ENCODE peak calls at places on chromosomes 2 and 18, in four cellular contexts. One of them, this sample, is unnamed.

GRCh38 chr2:208375452-208376068 is 31.0 kb upstream of the PTH2R start:
- DNase-seq in germinal center: no peak
- DNase-seq in GF-D8: no peak
- DNase-seq in cerebellum: no peak
- DNase-seq in this sample: no peak

GRCh38 chr2:161965994-161966393 is 108.0 kb downstream of the DPP4 start:
- DNase-seq in germinal center: no peak
- DNase-seq in GF-D8: peak
- DNase-seq in cerebellum: no peak
- DNase-seq in this sample: no peak

GRCh38 chr2:38692636-38693318 is 26.9 kb downstream of the GALM start:
- DNase-seq in germinal center: no peak
- DNase-seq in GF-D8: no peak
- DNase-seq in cerebellum: peak
- DNase-seq in this sample: peak

GRCh38 chr2:9548506-9548905 is 7.1 kb downstream of the ADAM17 start:
- DNase-seq in germinal center: peak
- DNase-seq in GF-D8: no peak
- DNase-seq in cerebellum: no peak
- DNase-seq in this sample: no peak

GRCh38 chr2:127055786-127056076 is 51.2 kb downstream of the BIN1 start:
- DNase-seq in germinal center: no peak
- DNase-seq in GF-D8: no peak
- DNase-seq in cerebellum: no peak
- DNase-seq in this sample: no peak

GRCh38 chr2:232434563-232435374 is 21.2 kb upstream of the ALPI start:
- DNase-seq in germinal center: no peak
- DNase-seq in GF-D8: no peak
- DNase-seq in cerebellum: no peak
- DNase-seq in this sample: no peak

GRCh38 chr2:120589782-120590608 is 145.7 kb upstream of the GLI2 start:
- DNase-seq in germinal center: no peak
- DNase-seq in GF-D8: no peak
- DNase-seq in cerebellum: no peak
- DNase-seq in this sample: no peak

GRCh38 chr2:129901754-129902415 is 77.6 kb upstream of the RAB6C start:
- DNase-seq in germinal center: no peak
- DNase-seq in GF-D8: no peak
- DNase-seq in cerebellum: no peak
- DNase-seq in this sample: no peak

GRCh38 chr2:199409705-199410104 is 48.0 kb downstream of the SATB2 start:
- DNase-seq in germinal center: no peak
- DNase-seq in GF-D8: no peak
- DNase-seq in cerebellum: no peak
- DNase-seq in this sample: no peak

GRCh38 chr2:73920577-73921545 is 5.8 kb upstream of the DGUOK start:
- DNase-seq in germinal center: peak
- DNase-seq in GF-D8: no peak
- DNase-seq in cerebellum: no peak
- DNase-seq in this sample: no peak

GRCh38 chr2:241271641-241272297 is 43.7 kb downstream of the HDLBP start:
- DNase-seq in germinal center: peak
- DNase-seq in GF-D8: peak
- DNase-seq in cerebellum: peak
- DNase-seq in this sample: peak

GRCh38 chr2:71923887-71924533 is 223.7 kb downstream of the CYP26B1 start:
- DNase-seq in germinal center: peak
- DNase-seq in GF-D8: peak
- DNase-seq in cerebellum: peak
- DNase-seq in this sample: peak

GRCh38 chr18:11751305-11752115 is 62.4 kb downstream of the GNAL start:
- DNase-seq in germinal center: no peak
- DNase-seq in GF-D8: no peak
- DNase-seq in cerebellum: no peak
- DNase-seq in this sample: no peak

GRCh38 chr2:221929259-221929658 is 357.2 kb upstream of the EPHA4 start:
- DNase-seq in germinal center: no peak
- DNase-seq in GF-D8: no peak
- DNase-seq in cerebellum: no peak
- DNase-seq in this sample: no peak

GRCh38 chr2:149473538-149473937 is 114.0 kb downstream of the MMADHC start:
- DNase-seq in germinal center: no peak
- DNase-seq in GF-D8: no peak
- DNase-seq in cerebellum: no peak
- DNase-seq in this sample: no peak

GRCh38 chr18:23881778-23882177 is 132.8 kb upstream of the TTC39C start:
- DNase-seq in germinal center: no peak
- DNase-seq in GF-D8: no peak
- DNase-seq in cerebellum: peak
- DNase-seq in this sample: no peak

GRCh38 chr2:58731488-58731869 is 490.4 kb upstream of the FANCL start:
- DNase-seq in germinal center: no peak
- DNase-seq in GF-D8: peak
- DNase-seq in cerebellum: no peak
- DNase-seq in this sample: no peak

GRCh38 chr2:51424418-51424817 is 392.5 kb upstream of the NRXN1 start:
- DNase-seq in germinal center: no peak
- DNase-seq in GF-D8: no peak
- DNase-seq in cerebellum: no peak
- DNase-seq in this sample: no peak

GRCh38 chr2:222731183-222731582 is 59.7 kb downstream of the MOGAT1 start:
- DNase-seq in germinal center: no peak
- DNase-seq in GF-D8: no peak
- DNase-seq in cerebellum: no peak
- DNase-seq in this sample: no peak

GRCh38 chr2:71157124-71157802 is 26.8 kb downstream of the MPHOSPH10 start:
- DNase-seq in germinal center: peak
- DNase-seq in GF-D8: no peak
- DNase-seq in cerebellum: peak
- DNase-seq in this sample: no peak

GRCh38 chr2:101108357-101108756 is 42.8 kb downstream of the TBC1D8 start:
- DNase-seq in germinal center: no peak
- DNase-seq in GF-D8: no peak
- DNase-seq in cerebellum: no peak
- DNase-seq in this sample: no peak

GRCh38 chr2:64807417-64807816 is 153.7 kb upstream of the SERTAD2 start:
- DNase-seq in germinal center: no peak
- DNase-seq in GF-D8: no peak
- DNase-seq in cerebellum: no peak
- DNase-seq in this sample: no peak

GRCh38 chr2:67259581-67260347 is 137.4 kb upstream of the ETAA1 start:
- DNase-seq in germinal center: no peak
- DNase-seq in GF-D8: no peak
- DNase-seq in cerebellum: peak
- DNase-seq in this sample: peak

GRCh38 chr18:46134920-46135675 is 30.9 kb downstream of the HAUS1 start:
- DNase-seq in germinal center: no peak
- DNase-seq in GF-D8: no peak
- DNase-seq in cerebellum: no peak
- DNase-seq in this sample: no peak

GRCh38 chr18:75582406-75582821 is 154.9 kb upstream of the SMIM21 start:
- DNase-seq in germinal center: no peak
- DNase-seq in GF-D8: no peak
- DNase-seq in cerebellum: no peak
- DNase-seq in this sample: no peak

GRCh38 chr2:113061896-113062770 is 3.1 kb downstream of the IL36RN start:
- DNase-seq in germinal center: no peak
- DNase-seq in GF-D8: no peak
- DNase-seq in cerebellum: no peak
- DNase-seq in this sample: no peak

GRCh38 chr2:195363496-195363895 is 293.5 kb upstream of the SLC39A10 start:
- DNase-seq in germinal center: no peak
- DNase-seq in GF-D8: no peak
- DNase-seq in cerebellum: no peak
- DNase-seq in this sample: no peak

GRCh38 chr18:23459530-23459921 is 6.4 kb downstream of the RIOK3 start:
- DNase-seq in germinal center: no peak
- DNase-seq in GF-D8: no peak
- DNase-seq in cerebellum: no peak
- DNase-seq in this sample: no peak

GRCh38 chr2:196336715-196337617 is 165.6 kb upstream of the STK17B start:
- DNase-seq in germinal center: peak
- DNase-seq in GF-D8: no peak
- DNase-seq in cerebellum: no peak
- DNase-seq in this sample: peak

GRCh38 chr18:41922171-41922570 is 32.9 kb upstream of the PIK3C3 start:
- DNase-seq in germinal center: no peak
- DNase-seq in GF-D8: no peak
- DNase-seq in cerebellum: no peak
- DNase-seq in this sample: no peak

GRCh38 chr2:236828002-236828401 is 257.7 kb upstream of the COPS8 start:
- DNase-seq in germinal center: no peak
- DNase-seq in GF-D8: no peak
- DNase-seq in cerebellum: no peak
- DNase-seq in this sample: no peak

GRCh38 chr2:218284106-218284811 is 8.0 kb downstream of the TMBIM1 start:
- DNase-seq in germinal center: no peak
- DNase-seq in GF-D8: no peak
- DNase-seq in cerebellum: no peak
- DNase-seq in this sample: no peak

GRCh38 chr2:45315881-45316280 is 295.2 kb downstream of the SRBD1 start:
- DNase-seq in germinal center: no peak
- DNase-seq in GF-D8: no peak
- DNase-seq in cerebellum: no peak
- DNase-seq in this sample: no peak

GRCh38 chr2:100742884-100743283 is 77.1 kb upstream of the NPAS2 start:
- DNase-seq in germinal center: no peak
- DNase-seq in GF-D8: no peak
- DNase-seq in cerebellum: no peak
- DNase-seq in this sample: no peak

GRCh38 chr2:85390941-85391669 is 19.1 kb downstream of the CAPG start:
- DNase-seq in germinal center: peak
- DNase-seq in GF-D8: peak
- DNase-seq in cerebellum: no peak
- DNase-seq in this sample: no peak

This sample was measured in NCI-H446 treated with DMSO at 0.1 percent for 48 hours.